ENCODE peak calls at places on chromosomes 11 and 22, in eight cellular contexts. B, F, O, H, Z, R, N and D are unnamed samples.

GRCh38 chr11:17686185-17686980 is 33.0 kb upstream of the MYOD1 start:
- DNase-seq in O (no peak), B (no peak), H (no peak), F (no peak), N (peak; percentile 70), R (no peak), Z (peak; percentile 37), D (no peak)

GRCh38 chr11:115676768-115677167 is 172.6 kb upstream of the CADM1 start:
- DNase-seq in N (peak; percentile 92), Z (peak; percentile 57), B (no peak), F (no peak), R (no peak), O (no peak), H (no peak), D (no peak)

GRCh38 chr22:41687901-41688364 is 734 bp downstream of the SNU13 start:
- DNase-seq in B (no peak), Z (peak; percentile 67), N (peak; percentile 6), F (peak; percentile 18), O (no peak), R (no peak), H (peak; percentile 51), D (no peak)

GRCh38 chr11:46850829-46851380 is 4.8 kb upstream of the CKAP5 start:
- DNase-seq in B (no peak), O (no peak), N (no peak), R (no peak), F (no peak), Z (no peak), H (no peak), D (no peak)

GRCh38 chr11:67197606-67198005 is 68.7 kb upstream of the GRK2 start:
- DNase-seq in H (no peak), N (no peak), O (no peak), Z (no peak), F (no peak), R (no peak), B (no peak), D (no peak)

GRCh38 chr22:42440728-42441127 is 8.5 kb upstream of the NFAM1 start:
- DNase-seq in Z (no peak), O (no peak), R (no peak), N (no peak), F (no peak), H (no peak), B (no peak), D (no peak)

GRCh38 chr11:134555510-134555909 is 143.5 kb upstream of the B3GAT1 start:
- DNase-seq in N (no peak), H (no peak), O (peak; percentile 22), R (no peak), Z (no peak), B (no peak), F (no peak), D (peak; percentile 47)

GRCh38 chr11:127943152-127943551 is 644.2 kb downstream of the ETS1 start:
- DNase-seq in O (no peak), H (no peak), N (no peak), F (no peak), R (no peak), Z (no peak), B (no peak), D (no peak)

GRCh38 chr11:83612891-83613766 is 327.0 kb upstream of the CCDC90B start:
- DNase-seq in N (no peak), R (no peak), Z (no peak), B (no peak), O (no peak), F (no peak), H (no peak), D (no peak)

GRCh38 chr11:14886509-14886908 is 5.5 kb downstream of the CYP2R1 start:
- DNase-seq in Z (no peak), H (peak; percentile 31), F (no peak), O (no peak), R (no peak), N (no peak), B (no peak), D (no peak)

GRCh38 chr11:71309611-71310010 is 57.2 kb upstream of the SHANK2 start:
- DNase-seq in O (peak; percentile 22), N (no peak), H (no peak), Z (no peak), R (no peak), B (no peak), F (no peak), D (peak; percentile 34)

GRCh38 chr11:36376888-36377758 is 81.0 kb downstream of the PRR5L start:
- DNase-seq in N (peak; percentile 48), O (peak; percentile 71), B (no peak), H (peak; percentile 55), Z (peak; percentile 83), F (peak; percentile 21), R (no peak), D (no peak)

GRCh38 chr11:78868563-78868962 is 293.9 kb upstream of the NARS2 start:
- DNase-seq in N (no peak), Z (no peak), H (no peak), R (no peak), F (no peak), O (no peak), B (no peak), D (no peak)

GRCh38 chr11:2523821-2524391 is 79.1 kb downstream of the KCNQ1 start:
- DNase-seq in N (no peak), O (peak; percentile 48), B (no peak), R (no peak), Z (no peak), H (no peak), F (no peak), D (no peak)

GRCh38 chr22:22968366-22968765 is 80.8 kb downstream of the IGLL5 start:
- DNase-seq in O (no peak), Z (no peak), N (no peak), F (no peak), B (no peak), R (no peak), H (no peak), D (no peak)

GRCh38 chr11:27218498-27219038 is 144.4 kb downstream of the CCDC34 start:
- DNase-seq in Z (peak; percentile 84), F (no peak), H (no peak), R (no peak), B (no peak), N (peak; percentile 99), O (no peak), D (no peak)

GRCh38 chr11:38274031-38274430 is 1676.0 kb upstream of the RAG2 start:
- DNase-seq in O (no peak), H (no peak), Z (no peak), R (no peak), F (no peak), B (no peak), N (peak; percentile 63), D (no peak)

GRCh38 chr11:2424811-2425495 is 19.4 kb downstream of the TRPM5 start:
- DNase-seq in B (no peak), O (no peak), F (no peak), N (no peak), Z (no peak), H (no peak), R (no peak), D (no peak)

GRCh38 chr11:79198898-79199250 is 242.0 kb downstream of the TENM4 start:
- DNase-seq in Z (no peak), N (no peak), B (no peak), O (no peak), H (no peak), R (no peak), F (peak; percentile 17), D (no peak)

GRCh38 chr11:102223859-102224258 is 93.4 kb upstream of the BIRC3 start:
- DNase-seq in H (peak; percentile 47), N (no peak), Z (peak; percentile 91), F (no peak), R (no peak), O (no peak), B (no peak), D (no peak)

DNA sequence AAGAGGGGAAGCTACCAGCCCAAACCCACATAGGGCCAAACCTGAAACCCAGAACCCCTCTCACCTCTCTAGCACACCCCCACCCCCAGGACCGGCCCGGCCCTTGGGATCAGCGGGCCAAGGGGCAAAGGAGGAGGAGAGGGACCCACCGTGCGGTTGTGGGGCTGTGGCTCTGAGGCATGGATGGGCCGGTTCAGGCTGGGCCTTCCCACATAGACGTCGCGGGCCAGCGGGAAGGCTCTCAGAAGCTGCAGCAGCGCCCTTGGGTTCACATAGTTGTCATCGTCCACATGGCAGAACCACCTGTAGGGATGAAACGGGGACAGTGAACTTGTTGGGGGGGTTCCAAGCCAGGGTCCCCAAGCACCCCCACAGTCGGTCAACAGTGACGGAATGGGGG is 7.0 kb downstream of the MFNG start:
- DNase-seq in O (no peak), B (no peak), N (no peak), Z (no peak), R (no peak), H (no peak), F (no peak), D (no peak)
- H3K36me3 ChIP-seq in O (no peaks in the 10 kb centered on the region), B (no peaks in the 10 kb centered on the region), N (no peaks in the 10 kb centered on the region), Z (no peaks in the 10 kb centered on the region), R (peaks cover 11% of the 10 kb centered on the region), H (no peaks in the 10 kb centered on the region), F (no peaks in the 10 kb centered on the region), D (no peaks in the 10 kb centered on the region)

DNA sequence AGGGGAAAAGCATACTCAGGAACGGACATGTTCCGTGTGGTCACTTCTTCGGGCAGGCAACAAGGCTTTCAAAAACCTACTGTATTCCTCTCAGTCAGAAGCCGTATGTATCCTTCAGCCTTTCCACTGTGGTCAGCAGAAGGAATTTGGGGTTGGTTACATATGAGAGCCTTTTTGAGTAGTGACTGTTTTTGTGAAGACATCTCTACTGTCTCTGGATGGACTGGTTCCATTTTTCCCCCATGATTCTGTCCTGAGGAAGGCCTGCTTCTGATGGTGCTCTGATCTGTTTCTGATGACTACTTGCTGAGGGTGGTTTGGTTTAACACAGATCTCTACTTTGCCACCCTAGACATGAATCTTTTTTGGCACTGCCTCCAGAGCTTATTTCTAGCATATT is 63.7 kb upstream of the HORMAD2 start:
- DNase-seq in F (no peak), O (no peak), H (no peak), B (no peak), N (peak; percentile 31), Z (no peak), R (no peak), D (no peak)
- H3K36me3 ChIP-seq in F (no peaks in the 10 kb centered on the region), O (peaks cover 98% of the 10 kb centered on the region), H (no peaks in the 10 kb centered on the region), B (no peaks in the 10 kb centered on the region), N (peaks cover 20% of the 10 kb centered on the region), Z (peaks cover 90% of the 10 kb centered on the region), R (peaks cover 4% of the 10 kb centered on the region), D (no peaks in the 10 kb centered on the region)

DNA sequence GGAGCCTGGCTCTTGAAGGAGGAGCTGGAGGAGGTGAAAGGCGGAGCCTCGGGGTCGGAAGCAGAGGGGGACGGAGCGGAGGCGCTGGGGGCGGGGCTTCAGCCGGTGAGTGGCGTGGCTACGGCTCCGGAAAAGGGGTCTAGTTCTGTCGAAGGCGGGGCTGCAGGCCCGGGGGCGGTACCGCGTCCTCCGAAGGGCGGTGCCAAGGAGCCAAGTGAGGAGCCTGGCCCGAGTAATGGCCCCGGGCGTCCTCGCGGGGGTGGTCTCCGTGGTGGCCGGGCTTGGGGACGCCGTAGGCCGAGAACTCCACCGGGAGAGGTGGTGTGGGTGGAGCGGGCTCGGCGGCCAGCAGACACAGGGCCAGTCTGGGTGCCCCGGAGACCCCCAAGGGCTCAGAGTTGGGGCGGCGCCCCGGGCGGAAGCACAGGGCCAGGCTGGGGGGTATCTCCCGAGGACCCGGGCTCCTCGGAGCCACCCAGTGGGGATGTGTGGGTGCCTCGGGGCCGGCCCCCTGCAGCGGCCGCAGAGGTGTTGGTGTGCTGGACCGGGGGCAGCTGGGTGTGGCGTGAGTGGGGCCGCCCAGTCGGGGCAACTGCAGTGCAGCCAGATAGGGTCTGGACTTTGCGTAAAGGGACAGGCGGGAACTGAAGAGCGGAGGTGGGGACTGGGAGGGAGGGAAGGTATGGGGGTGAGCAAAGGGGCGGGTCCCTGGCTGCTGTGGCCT is 697 bp downstream of the FKBP2 start:
- DNase-seq in R (peak; percentile 100), N (peak; percentile 94), B (peak; percentile 80), Z (peak; percentile 100), O (peak; percentile 100), H (peak; percentile 100), F (peak; percentile 100), D (no peak)
- H3K36me3 ChIP-seq in R (no peaks in the 10 kb centered on the region), N (peaks cover 14% of the 10 kb centered on the region), B (peaks cover 3% of the 10 kb centered on the region), Z (peaks cover 32% of the 10 kb centered on the region), O (peaks cover 32% of the 10 kb centered on the region), H (no peaks in the 10 kb centered on the region), F (no peaks in the 10 kb centered on the region), D (no peaks in the 10 kb centered on the region)

GRCh38 chr11:119513806-119514170 is 90.8 kb upstream of the THY1 start:
- DNase-seq in B (no peak), N (no peak), F (no peak), Z (no peak), H (no peak), O (no peak), R (no peak), D (no peak)
- H3K36me3 ChIP-seq in B (no peaks in the 10 kb centered on the region), N (no peaks in the 10 kb centered on the region), F (no peaks in the 10 kb centered on the region), Z (no peaks in the 10 kb centered on the region), H (no peaks in the 10 kb centered on the region), O (no peaks in the 10 kb centered on the region), R (no peaks in the 10 kb centered on the region), D (no peaks in the 10 kb centered on the region)